ENCODE peak calls at places on chromosomes 13 and 19, in four cellular contexts. D is Peyer's patch, H is lung, U is heart right ventricle. F is an unnamed sample. For H3K4me1, the result is how much of the 10 kb centered on the place peaks cover.

GRCh38 chr13:79776538-79776937 is 295.6 kb downstream of the NDFIP2 start:
- DNase-seq in D (no peak), H (no peak), U (no peak), F (no peak)

GRCh38 chr19:1455336-1456120 is 5.6 kb downstream of the APC2 start:
- DNase-seq in D (peak), H (peak), U (no peak), F (no peak)

GRCh38 chr19:42553292-42554045 is 25.2 kb upstream of the CEACAM1 start:
- DNase-seq in D (no peak), H (no peak), U (peak), F (peak)

GRCh38 chr19:58059003-58059671 is at the start of gene ZNF135:
- DNase-seq in D (peak), H (peak), U (peak), F (peak)

GRCh38 chr13:99484405-99484981 is 16.8 kb upstream of the TM9SF2 start:
- DNase-seq in D (no peak), H (no peak), U (no peak), F (no peak)

GRCh38 chr19:52112624-52113023 is 17.1 kb upstream of the ZNF841 start:
- DNase-seq in D (no peak), H (no peak), U (no peak), F (no peak)

GRCh38 chr19:38743394-38744297 is 628 bp downstream of the CAPN12 start:
- DNase-seq in D (no peak), H (no peak), U (no peak), F (no peak)

GRCh38 chr19:54470991-54471782 is 1.9 kb downstream of the CDC42EP5 start:
- DNase-seq in D (no peak), H (no peak), U (peak), F (peak)

GRCh38 chr13:67934615-67935330 is 704.6 kb upstream of the PCDH9 start:
- DNase-seq in D (no peak), H (no peak), U (no peak), F (no peak)

GRCh38 chr13:95641961-95642621 is 2.4 kb downstream of the DZIP1 start:
- DNase-seq in D (no peak), H (peak), U (no peak), F (peak)

GRCh38 chr13:64397699-64398098 is 2832.4 kb downstream of the PCDH9 start:
- DNase-seq in D (no peak), H (no peak), U (no peak), F (no peak)

GRCh38 chr19:48814895-48815294 is 4.1 kb upstream of the BCAT2 start:
- DNase-seq in D (no peak), H (no peak), U (no peak), F (no peak)

GRCh38 chr13:90016688-90017087 is 1330.8 kb upstream of the MIR17HG start:
- DNase-seq in D (no peak), H (no peak), U (no peak), F (no peak)

GRCh38 chr13:107374038-107374437 is 806.1 kb upstream of the ARGLU1 start:
- DNase-seq in D (no peak), H (no peak), U (no peak), F (no peak)

GRCh38 chr19:30175987-30176386 is 196.2 kb upstream of the ZNF536 start:
- DNase-seq in D (no peak), H (no peak), U (no peak), F (no peak)

GRCh38 chr19:34490141-34490766 is 8.7 kb downstream of the WTIP start:
- DNase-seq in D (no peak), H (no peak), U (no peak), F (peak)

GRCh38 chr13:39129253-39129652 is 91.0 kb downstream of the NHLRC3 start:
- DNase-seq in D (no peak), H (no peak), U (no peak), F (no peak)

GRCh38 chr13:74450976-74451375 is 316.8 kb upstream of the KLF12 start:
- DNase-seq in D (no peak), H (no peak), U (no peak), F (no peak)
- H3K4me3 ChIP-seq in D (no peak), H (no peak), U (no peak), F (no peak)

DNA sequence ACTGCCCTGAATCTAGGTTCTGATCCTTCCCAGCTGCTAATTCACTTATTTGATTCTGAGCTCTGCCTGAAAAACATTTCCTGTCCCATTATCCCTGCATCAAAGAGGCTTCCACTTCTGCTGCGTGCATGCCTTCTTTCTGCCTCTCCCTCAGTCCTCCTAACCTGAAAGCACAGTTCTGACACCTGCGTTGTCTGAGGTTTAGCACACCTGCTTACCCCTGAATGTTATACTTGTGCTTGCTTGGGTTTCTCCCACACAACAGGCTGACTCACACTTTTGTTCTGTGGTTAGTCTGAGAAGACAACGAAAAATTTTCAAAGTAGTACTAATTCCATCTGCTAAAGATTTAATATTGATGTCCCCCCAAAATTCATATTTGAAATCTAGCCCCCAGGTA is 3.1 kb upstream of the SOHLH2 start:
- DNase-seq in D (no peak), H (no peak), U (no peak), F (no peak)
- H3K27ac ChIP-seq in D (no peak), H (no peak), U (no peak), F (no peak)

GRCh38 chr19:3157096-3157845 is 21.3 kb upstream of the S1PR4 start:
- DNase-seq in D (no peak), H (no peak), U (no peak), F (peak)
- H3K4me1 ChIP-seq in D (under half), H (under half), U (under half), F (under half)

DNA sequence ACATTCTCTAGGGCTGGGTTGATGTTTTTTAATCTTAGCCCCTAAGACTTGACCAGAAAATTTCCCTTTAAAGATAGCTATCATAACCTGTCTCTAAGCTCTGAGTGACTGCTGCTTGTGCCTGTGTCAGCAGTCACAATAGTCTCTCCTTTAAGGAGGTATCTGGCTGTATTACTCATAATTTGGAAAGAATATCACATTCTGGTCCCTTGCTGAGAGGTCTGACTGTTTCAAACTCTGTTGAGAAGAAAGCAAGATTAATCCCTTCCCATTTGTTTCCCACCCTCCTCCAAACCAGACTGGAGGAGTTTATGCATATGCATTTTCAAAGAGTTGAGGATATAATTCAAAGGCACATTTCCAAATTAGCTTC is 2.3 kb downstream of the HTR2A start:
- DNase-seq in D (no peak), H (no peak), U (no peak), F (no peak)
- H3K4me3 ChIP-seq in D (peak), H (no peak), U (no peak), F (peak)

DNA sequence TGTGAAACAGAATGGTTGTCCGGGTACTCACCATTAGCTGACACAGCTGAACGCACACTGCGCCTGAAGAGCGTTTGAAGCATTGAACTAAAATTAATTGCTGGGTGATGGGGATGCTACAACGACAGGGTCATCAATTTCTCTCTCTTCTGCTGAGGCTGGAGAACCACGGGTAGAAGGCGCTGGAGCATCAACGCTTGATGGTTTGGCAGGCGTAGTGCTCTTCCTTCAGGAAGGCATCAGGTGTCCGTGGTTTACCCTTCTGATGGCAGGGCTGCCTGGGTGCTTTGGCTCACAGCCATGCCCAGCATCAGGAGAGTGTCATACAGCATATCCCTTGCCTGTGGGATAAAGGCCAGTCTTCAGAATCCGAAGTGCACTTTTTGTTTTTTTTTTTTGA is 46.9 kb upstream of the UBE2L5 start:
- DNase-seq in D (no peak), H (no peak), U (no peak), F (no peak)
- H3K27ac ChIP-seq in D (peak), H (no peak), U (no peak), F (no peak)

DNA sequence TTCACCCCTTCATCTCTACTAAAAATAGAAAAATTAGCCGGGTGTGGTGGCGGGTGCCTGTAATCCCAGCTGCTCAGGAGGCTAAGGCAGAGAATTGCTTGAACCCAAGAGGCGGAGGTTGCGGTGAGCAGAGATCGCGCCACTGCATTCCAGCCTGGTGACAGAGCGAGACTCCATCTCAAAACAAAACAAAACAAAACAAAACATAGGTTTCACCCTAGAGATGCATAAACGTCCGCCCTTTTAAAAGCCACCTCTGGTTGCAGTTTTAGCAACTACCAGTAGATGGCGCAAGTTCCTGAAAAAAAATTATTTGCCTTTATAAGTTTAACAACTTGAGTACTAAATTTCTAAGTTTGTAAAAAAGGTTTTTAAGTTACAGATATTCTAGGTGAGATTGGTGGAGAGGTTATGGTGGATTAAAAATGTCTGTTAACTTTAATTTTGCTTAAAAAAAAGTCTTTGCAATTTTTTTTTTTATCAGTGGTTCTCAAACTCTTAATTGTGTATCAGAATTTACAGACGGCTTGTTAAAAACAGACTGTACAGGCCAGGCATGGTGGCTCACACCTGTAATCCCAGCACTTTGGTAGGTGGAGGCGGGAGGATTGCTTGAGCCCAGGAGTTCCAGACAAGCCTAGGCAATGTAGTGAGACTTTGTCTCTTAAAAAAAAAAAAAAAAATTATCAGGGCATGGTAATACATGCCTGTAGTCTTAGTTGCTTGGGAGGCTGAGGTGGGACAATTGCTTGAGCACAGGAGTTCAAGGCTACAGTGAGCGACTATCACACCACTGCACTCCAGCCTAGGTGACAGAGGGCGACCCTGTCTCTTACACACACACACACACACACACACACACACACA is 42.1 kb downstream of the NAA16 start:
- DNase-seq in D (no peak), H (no peak), U (peak), F (no peak)
- H3K4me1 ChIP-seq in D (under half), H (under half), U (under half), F (under half)

DNA sequence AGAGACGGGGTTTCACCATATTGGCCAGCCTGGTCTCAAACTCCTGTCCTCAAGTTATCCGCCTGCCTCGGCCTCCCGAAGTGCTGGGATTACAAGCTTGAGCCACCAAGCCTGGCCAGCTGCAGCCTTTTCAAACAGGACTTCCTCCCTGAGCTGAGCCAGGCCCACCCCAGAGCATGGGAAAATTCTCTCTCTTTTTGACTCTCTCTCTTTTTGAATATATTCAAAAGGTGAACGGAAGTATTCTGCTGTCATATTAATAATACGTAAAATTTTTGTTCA is 539 bp upstream of the ZNF506 start:
- DNase-seq in D (peak), H (no peak), U (no peak), F (no peak)
- H3K4me3 ChIP-seq in D (peak), H (peak), U (peak), F (peak)

DNA sequence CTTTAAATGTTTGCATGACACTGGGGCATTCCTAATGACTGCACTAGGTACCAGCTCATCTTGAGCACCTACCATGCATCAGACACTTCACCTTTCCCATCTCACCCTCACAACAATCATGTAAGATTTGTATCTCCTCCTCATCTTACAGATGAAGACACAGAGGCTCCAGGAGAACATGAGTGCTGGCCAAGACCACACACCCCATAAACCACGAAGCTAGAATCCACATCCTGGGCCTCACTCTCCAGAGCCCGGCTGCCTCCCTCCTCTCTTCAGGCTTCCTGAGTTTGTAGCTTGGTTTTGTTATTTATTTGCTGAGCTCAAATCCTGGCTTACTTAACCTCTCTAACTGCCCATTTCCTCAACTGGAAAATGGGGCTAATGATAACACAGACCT is 25.9 kb downstream of the FAM216B start:
- DNase-seq in D (no peak), H (no peak), U (no peak), F (no peak)
- H3K27ac ChIP-seq in D (no peak), H (no peak), U (no peak), F (no peak)

F was measured in aorta.